ENCODE peak calls at places on chromosome 16, in four cellular contexts. C, U, M and A are unnamed samples.

GRCh38 chr16:73873643-73874042 is 423.0 kb upstream of the PSMD7 start:
- DNase-seq in C (no peak), U (no peak), M (no peak), A (no peak)

GRCh38 chr16:56682703-56683397 is 580 bp downstream of the MT1X start:
- DNase-seq in C (peak; percentile 56), U (no peak), M (no peak), A (no peak)

GRCh38 chr16:12467418-12468210 is 336.1 kb downstream of the CPPED1 start:
- DNase-seq in C (no peak), M (no peak), U (no peak), A (no peak)

GRCh38 chr16:23406546-23407240 is 46.3 kb downstream of the COG7 start:
- DNase-seq in M (no peak), U (no peak), C (no peak), A (no peak)

GRCh38 chr16:471353-472198 is 46.1 kb downstream of the RAB11FIP3 start:
- DNase-seq in C (no peak), U (no peak), M (no peak), A (peak; percentile 14)

GRCh38 chr16:48611329-48612137 is 1.6 kb upstream of the N4BP1 start:
- DNase-seq in U (no peak), C (no peak), M (no peak), A (no peak)

GRCh38 chr16:87821346-87822001 is 47.8 kb downstream of the SLC7A5 start:
- DNase-seq in C (no peak), U (no peak), M (no peak), A (no peak)

GRCh38 chr16:22008215-22009142 is 568 bp downstream of the MOSMO start:
- DNase-seq in U (peak; percentile 69), C (peak; percentile 10), M (peak; percentile 13), A (no peak)

GRCh38 chr16:14125030-14125681 is 54.0 kb downstream of the MRTFB start:
- DNase-seq in C (peak; percentile 18), M (no peak), U (no peak), A (no peak)

GRCh38 chr16:22685162-22685830 is 128.7 kb upstream of the HS3ST2 start:
- DNase-seq in U (no peak), M (peak; percentile 51), C (peak; percentile 77), A (peak; percentile 56)

GRCh38 chr16:57530531-57531252 is 5.7 kb downstream of the CCDC102A start:
- DNase-seq in U (peak; percentile 37), M (no peak), C (no peak), A (no peak)

GRCh38 chr16:14015948-14016347 is 55.2 kb upstream of the MRTFB start:
- DNase-seq in C (no peak), M (peak; percentile 54), U (no peak), A (no peak)

GRCh38 chr16:15461376-15461775 is 27.0 kb downstream of the BMERB1 start:
- DNase-seq in U (no peak), C (no peak), M (no peak), A (no peak)

GRCh38 chr16:177394-177822 is 928 bp downstream of the HBA1 start:
- DNase-seq in C (no peak), U (peak; percentile 0), M (no peak), A (no peak)

GRCh38 chr16:84058664-84059063 is 16.1 kb upstream of the SLC38A8 start:
- DNase-seq in U (no peak), C (no peak), M (no peak), A (no peak)

GRCh38 chr16:27179500-27180072 is 23.7 kb upstream of the KDM8 start:
- DNase-seq in M (peak; percentile 94), C (peak; percentile 62), U (peak; percentile 91), A (peak; percentile 57)

GRCh38 chr16:87931504-87931903 is 4.8 kb downstream of the CA5A start:
- DNase-seq in U (no peak), C (no peak), M (no peak), A (no peak)

GRCh38 chr16:13042291-13042690 is 140.9 kb downstream of the SHISA9 start:
- DNase-seq in U (no peak), M (no peak), C (no peak), A (no peak)

GRCh38 chr16:9370071-9370491 is 278.6 kb downstream of the HAPSTR1 start:
- DNase-seq in U (no peak), M (peak; percentile 44), C (no peak), A (no peak)

GRCh38 chr16:24098896-24099295 is 157.2 kb upstream of the CACNG3 start:
- DNase-seq in U (no peak), C (no peak), M (no peak), A (no peak)

GRCh38 chr16:4319454-4319853 is 3.6 kb downstream of the GLIS2 start:
- DNase-seq in U (no peak), M (no peak), C (peak; percentile 53), A (no peak)

GRCh38 chr16:63100082-63100481 is 1063.8 kb upstream of the CDH8 start:
- DNase-seq in C (no peak), M (no peak), U (no peak), A (no peak)

GRCh38 chr16:1924095-1924494 is 5.9 kb upstream of the HS3ST6 start:
- DNase-seq in M (no peak), U (no peak), C (no peak), A (no peak)

GRCh38 chr16:27109666-27110523 is 43.2 kb downstream of the C16orf82 start:
- DNase-seq in U (peak; percentile 91), M (peak; percentile 44), C (peak; percentile 48), A (peak; percentile 22)

GRCh38 chr16:66370786-66371684 is 4.5 kb downstream of the CDH5 start:
- DNase-seq in M (no peak), C (no peak), U (no peak), A (no peak)

GRCh38 chr16:17070882-17071592 is 399.7 kb downstream of the XYLT1 start:
- DNase-seq in M (peak; percentile 76), C (peak; percentile 3), U (no peak), A (peak; percentile 64)

GRCh38 chr16:57648125-57648524 is 19.7 kb downstream of the ADGRG1 start:
- DNase-seq in U (no peak), M (no peak), C (no peak), A (no peak)

GRCh38 chr16:28260193-28260592 is 32.1 kb upstream of the SBK1 start:
- DNase-seq in M (no peak), U (no peak), C (no peak), A (no peak)

GRCh38 chr16:73232555-73233422 is 184.9 kb upstream of the ZFHX3 start:
- DNase-seq in U (no peak), C (no peak), M (peak; percentile 72), A (no peak)

GRCh38 chr16:81523387-81524115 is 78.9 kb downstream of the CMIP start:
- DNase-seq in M (no peak), C (no peak), U (no peak), A (peak; percentile 56)

GRCh38 chr16:54097774-54098173 is 188.8 kb downstream of the IRX3 start:
- DNase-seq in U (no peak), M (no peak), C (no peak), A (no peak)
- TF ChIP-seq POLR2A in U (no peak), M (no peak), C (no peak), A (no peak)

GRCh38 chr16:89094252-89094901 is 725 bp downstream of the ACSF3 start:
- DNase-seq in U (no peak), C (peak; percentile 10), M (no peak), A (no peak)

GRCh38 chr16:89097528-89097846 is 3.8 kb downstream of the ACSF3 start:
- DNase-seq in C (no peak), M (no peak), U (no peak), A (no peak)

GRCh38 chr16:89096768-89097527 is 3.3 kb downstream of the ACSF3 start:
- DNase-seq in M (no peak), C (no peak), U (no peak), A (no peak)

GRCh38 chr16:89095401-89095974 is 1.8 kb downstream of the ACSF3 start:
- DNase-seq in C (no peak), M (no peak), U (no peak), A (no peak)

GRCh38 chr16:89096042-89096717 is 2.5 kb downstream of the ACSF3 start:
- DNase-seq in M (no peak), C (no peak), U (no peak), A (no peak)
- TF ChIP-seq POLR2A in M (no peak), C (no peak), U (no peak), A (no peak)

GRCh38 chr16:3030128-3030871 is 6.4 kb downstream of the BICDL2 start:
- DNase-seq in U (no peak), C (no peak), M (no peak), A (no peak)
- TF ChIP-seq POLR2A in U (no peak), C (no peak), M (no peak), A (no peak)

DNA sequence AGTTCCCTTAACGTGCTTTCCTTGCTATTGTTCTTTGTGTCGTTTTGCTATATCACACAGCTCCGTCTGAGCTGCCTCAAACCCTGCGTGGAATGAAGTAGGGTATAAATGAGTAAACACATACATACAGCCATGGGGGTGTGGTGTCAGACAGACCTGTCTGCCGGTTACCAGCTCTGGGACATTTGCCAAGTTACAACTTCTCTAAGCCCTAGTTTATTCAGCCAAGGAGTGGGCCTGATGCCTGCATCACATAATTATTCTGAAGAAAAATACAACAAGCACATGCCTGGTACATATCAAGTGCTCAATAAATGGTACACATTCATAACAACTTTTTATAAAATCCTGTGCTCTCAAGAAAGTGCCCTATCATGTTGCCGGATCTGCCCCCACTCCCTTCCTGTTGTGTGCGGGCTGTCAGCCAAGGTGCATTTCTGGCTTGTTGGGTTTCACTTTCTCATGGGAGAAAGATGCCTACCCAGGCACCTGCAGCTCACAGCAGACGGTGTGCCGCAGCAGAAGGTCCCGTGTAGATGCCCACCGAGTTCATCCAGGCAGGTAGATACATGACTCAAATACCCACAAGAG is 30.5 kb downstream of the SMPD3 start:
- DNase-seq in U (no peak), M (peak; percentile 85), C (peak; percentile 83), A (peak; percentile 74)
- TF ChIP-seq POLR2A in U (no peak), M (no peak), C (no peak), A (no peak)

DNA sequence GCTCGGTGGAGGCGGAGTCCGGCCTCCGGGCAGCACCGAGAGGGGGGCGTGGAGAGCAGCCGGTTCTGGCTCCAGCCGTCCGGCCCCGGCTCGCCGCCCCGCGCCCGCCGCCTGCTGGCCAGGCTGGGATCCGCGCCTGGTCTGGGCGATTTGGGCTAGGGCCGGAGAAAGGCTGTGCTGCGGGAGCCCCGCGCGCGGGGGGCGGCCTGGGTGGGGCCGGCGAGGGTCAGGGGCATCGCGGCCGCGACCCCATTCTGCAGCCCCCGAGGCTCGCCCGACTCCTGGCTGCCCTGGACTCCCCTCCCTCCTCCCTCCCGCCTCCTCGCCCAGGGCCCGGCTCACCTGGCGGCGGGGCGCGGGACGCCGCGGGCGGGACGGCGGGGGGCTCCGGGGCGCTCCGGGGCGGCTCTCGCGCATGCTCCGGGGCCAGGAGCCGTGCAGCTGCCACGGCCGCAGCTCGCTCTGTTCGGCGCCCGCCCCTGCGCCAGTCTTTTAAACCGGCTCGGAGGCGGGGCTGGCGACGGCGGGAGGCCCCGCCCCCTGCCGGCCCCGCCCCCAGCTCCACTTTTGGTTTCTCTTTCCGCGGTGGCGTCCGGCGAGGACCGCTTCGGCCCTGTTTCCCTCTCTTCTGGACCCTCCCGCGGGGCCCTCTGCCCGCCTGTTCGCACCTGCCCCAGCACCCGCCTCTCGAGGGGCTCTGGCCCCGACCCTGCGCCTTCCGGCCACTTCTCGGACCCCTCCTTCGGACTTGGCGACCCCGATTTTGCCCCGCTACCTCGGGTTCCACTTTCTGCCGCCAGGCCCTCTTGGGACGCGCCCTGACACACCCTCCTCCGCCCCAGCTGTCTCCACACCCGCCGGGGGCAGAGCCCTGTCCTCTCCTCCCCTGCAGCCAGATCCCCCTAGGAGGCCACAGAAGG is at the start of gene SOCS1:
- DNase-seq in C (peak; percentile 85), M (peak; percentile 84), U (peak; percentile 93), A (peak; percentile 86)
- TF ChIP-seq POLR2A in C (peak; percentile 98), M (peak; percentile 77), U (peak; percentile 92), A (peak; percentile 87)